ENCODE peak calls at places on chromosomes 13 and 19, in six cellular contexts. Y is naive thymus-derived CD8-positive, alpha-beta T cell; V is GM04504; M is amygdala; K is M059J; A is HTR-8/SVneo. E is an unnamed sample.

GRCh38 chr19:13044160-13044853 is 49.0 kb downstream of the NFIX start:
- DNase-seq in Y (peak), V (no peak), M (no peak), K (peak), A (no peak), E (no peak)

GRCh38 chr13:32246468-32246867 is 68.7 kb downstream of the ZAR1L start:
- DNase-seq in Y (no peak), V (peak), M (no peak), K (peak), A (peak), E (peak)

GRCh38 chr19:20038358-20039202 is 725 bp downstream of the ZNF682 start:
- DNase-seq in Y (no peak), V (no peak), M (no peak), K (no peak), A (no peak), E (no peak)

GRCh38 chr13:43331676-43332075 is 308.3 kb downstream of the DNAJC15 start:
- DNase-seq in Y (no peak), V (no peak), M (peak), K (peak), A (no peak), E (no peak)

GRCh38 chr13:72622546-72622945 is 104.9 kb downstream of the MZT1 start:
- DNase-seq in Y (no peak), V (no peak), M (no peak), K (no peak), A (no peak), E (no peak)

GRCh38 chr19:39238944-39239343 is 5.9 kb downstream of the IFNL3 start:
- DNase-seq in Y (no peak), V (no peak), M (no peak), K (no peak), A (no peak), E (no peak)

GRCh38 chr19:7652061-7652641 is 15.2 kb downstream of the STXBP2 start:
- DNase-seq in Y (peak), V (peak), M (peak), K (peak), A (peak), E (peak)

GRCh38 chr13:96810104-96810503 is 184.2 kb downstream of the OXGR1 start:
- DNase-seq in Y (no peak), V (no peak), M (no peak), K (no peak), A (no peak), E (no peak)

GRCh38 chr13:27619711-27620376 is 485 bp downstream of the LNX2 start:
- DNase-seq in Y (peak), V (no peak), M (peak), K (peak), A (no peak), E (no peak)

GRCh38 chr19:20278342-20278741 is 111.3 kb downstream of the ZNF486 start:
- DNase-seq in Y (no peak), V (no peak), M (no peak), K (no peak), A (no peak), E (no peak)